ENCODE peak calls at places on chromosomes 2 and 18, in eight cellular contexts. One of them, this sample, is unnamed.

GRCh38 chr2:199310654-199311275 is 147.0 kb downstream of the SATB2 start:
- DNase-seq in MCF 10A: no peak
- DNase-seq in H7: no peak
- DNase-seq in M059J: no peak
- DNase-seq in DND-41: no peak
- DNase-seq in AML-193: no peak
- DNase-seq in T follicular helper cell: no peak
- DNase-seq in NCI-H446 treated with DMSO at 0.1 percent for 48 hours: no peak
- DNase-seq in this sample: no peak

GRCh38 chr18:58901143-58901542 is 36.5 kb downstream of the ZNF532 start:
- DNase-seq in DND-41: no peak
- DNase-seq in AML-193: no peak
- DNase-seq in M059J: no peak
- DNase-seq in MCF 10A: no peak
- DNase-seq in NCI-H446 treated with DMSO at 0.1 percent for 48 hours: no peak
- DNase-seq in H7: no peak
- DNase-seq in T follicular helper cell: no peak
- DNase-seq in this sample: no peak

GRCh38 chr2:40639294-40639693 is 187.4 kb upstream of the SLC8A1 start:
- DNase-seq in H7: no peak
- DNase-seq in AML-193: no peak
- DNase-seq in NCI-H446 treated with DMSO at 0.1 percent for 48 hours: no peak
- DNase-seq in M059J: no peak
- DNase-seq in T follicular helper cell: no peak
- DNase-seq in MCF 10A: no peak
- DNase-seq in DND-41: no peak
- DNase-seq in this sample: no peak

GRCh38 chr18:49524951-49525350 is 36.9 kb upstream of the LIPG start:
- DNase-seq in M059J: no peak
- DNase-seq in H7: no peak
- DNase-seq in T follicular helper cell: no peak
- DNase-seq in AML-193: no peak
- DNase-seq in DND-41: no peak
- DNase-seq in MCF 10A: no peak
- DNase-seq in NCI-H446 treated with DMSO at 0.1 percent for 48 hours: no peak
- DNase-seq in this sample: no peak

GRCh38 chr2:195782156-195782555 is 125.1 kb downstream of the SLC39A10 start:
- DNase-seq in M059J: peak
- DNase-seq in NCI-H446 treated with DMSO at 0.1 percent for 48 hours: no peak
- DNase-seq in H7: no peak
- DNase-seq in DND-41: no peak
- DNase-seq in MCF 10A: no peak
- DNase-seq in AML-193: no peak
- DNase-seq in T follicular helper cell: no peak
- DNase-seq in this sample: no peak

GRCh38 chr2:222298311-222299150 is at the start of gene PAX3:
- DNase-seq in NCI-H446 treated with DMSO at 0.1 percent for 48 hours: no peak
- DNase-seq in MCF 10A: no peak
- DNase-seq in T follicular helper cell: no peak
- DNase-seq in AML-193: no peak
- DNase-seq in H7: peak
- DNase-seq in DND-41: no peak
- DNase-seq in M059J: peak
- DNase-seq in this sample: peak

GRCh38 chr2:53021285-53021684 is 746.3 kb upstream of the CHAC2 start:
- DNase-seq in NCI-H446 treated with DMSO at 0.1 percent for 48 hours: no peak
- DNase-seq in DND-41: no peak
- DNase-seq in T follicular helper cell: no peak
- DNase-seq in H7: no peak
- DNase-seq in M059J: peak
- DNase-seq in AML-193: no peak
- DNase-seq in MCF 10A: peak
- DNase-seq in this sample: no peak

GRCh38 chr2:230954738-230955137 is 29.7 kb upstream of the GPR55 start:
- DNase-seq in MCF 10A: no peak
- DNase-seq in H7: no peak
- DNase-seq in T follicular helper cell: no peak
- DNase-seq in DND-41: no peak
- DNase-seq in AML-193: no peak
- DNase-seq in NCI-H446 treated with DMSO at 0.1 percent for 48 hours: no peak
- DNase-seq in M059J: no peak
- DNase-seq in this sample: no peak

GRCh38 chr2:56811401-56811800 is 627.6 kb downstream of the CCDC85A start:
- DNase-seq in H7: no peak
- DNase-seq in DND-41: no peak
- DNase-seq in NCI-H446 treated with DMSO at 0.1 percent for 48 hours: no peak
- DNase-seq in M059J: peak
- DNase-seq in T follicular helper cell: no peak
- DNase-seq in AML-193: no peak
- DNase-seq in MCF 10A: no peak
- DNase-seq in this sample: no peak

GRCh38 chr2:233119806-233120205 is 59.7 kb downstream of the INPP5D start:
- DNase-seq in M059J: no peak
- DNase-seq in MCF 10A: no peak
- DNase-seq in NCI-H446 treated with DMSO at 0.1 percent for 48 hours: no peak
- DNase-seq in AML-193: no peak
- DNase-seq in DND-41: no peak
- DNase-seq in H7: no peak
- DNase-seq in T follicular helper cell: no peak
- DNase-seq in this sample: no peak

GRCh38 chr2:8481463-8482009 is 200.3 kb upstream of the ID2 start:
- DNase-seq in DND-41: no peak
- DNase-seq in T follicular helper cell: no peak
- DNase-seq in M059J: peak
- DNase-seq in MCF 10A: no peak
- DNase-seq in AML-193: no peak
- DNase-seq in NCI-H446 treated with DMSO at 0.1 percent for 48 hours: no peak
- DNase-seq in H7: no peak
- DNase-seq in this sample: no peak

GRCh38 chr2:120954939-120955338 is 219.3 kb downstream of the GLI2 start:
- DNase-seq in T follicular helper cell: no peak
- DNase-seq in NCI-H446 treated with DMSO at 0.1 percent for 48 hours: no peak
- DNase-seq in DND-41: no peak
- DNase-seq in M059J: no peak
- DNase-seq in H7: no peak
- DNase-seq in AML-193: no peak
- DNase-seq in MCF 10A: no peak
- DNase-seq in this sample: no peak

GRCh38 chr18:70373062-70373519 is 84.2 kb downstream of the SOCS6 start:
- DNase-seq in M059J: peak
- DNase-seq in H7: no peak
- DNase-seq in MCF 10A: peak
- DNase-seq in T follicular helper cell: no peak
- DNase-seq in AML-193: no peak
- DNase-seq in DND-41: no peak
- DNase-seq in NCI-H446 treated with DMSO at 0.1 percent for 48 hours: no peak
- DNase-seq in this sample: no peak